ENCODE peak calls at places on chromosome 7, in five cellular contexts. P is T47D; N is uterus; X is GM13976; D is activated CD4-positive, alpha-beta T cell treated with anti-CD3 and anti-CD28 coated beads for 48 hours. S is an unnamed sample.

GRCh38 chr7:40810274-40810673 is 675.5 kb downstream of the SUGCT start:
- DNase-seq in N (no peak), X (no peak), D (no peak), P (no peak), S (no peak)

GRCh38 chr7:92685146-92686042 is 95.2 kb upstream of the FAM133B start:
- DNase-seq in X (no peak), P (no peak), N (no peak), D (peak), S (no peak)

GRCh38 chr7:38907066-38907465 is 1.9 kb downstream of the VPS41 start:
- DNase-seq in X (no peak), D (no peak), P (no peak), N (no peak), S (no peak)

GRCh38 chr7:36652431-36652830 is 71.9 kb downstream of the AOAH start:
- DNase-seq in N (no peak), P (no peak), X (no peak), D (no peak), S (no peak)

GRCh38 chr7:103751476-103751875 is 238.0 kb downstream of the RELN start:
- DNase-seq in X (no peak), D (no peak), N (no peak), P (no peak), S (peak)

GRCh38 chr7:13091974-13092707 is 404.7 kb downstream of the ARL4A start:
- DNase-seq in X (no peak), D (no peak), P (no peak), N (no peak), S (no peak)

GRCh38 chr7:5629941-5630340 is 151.5 kb downstream of the RNF216 start:
- DNase-seq in D (peak), N (no peak), X (no peak), P (no peak), S (no peak)

GRCh38 chr7:117132385-117133120 is 179.3 kb downstream of the ST7 start:
- DNase-seq in X (no peak), N (no peak), P (no peak), D (no peak), S (no peak)

GRCh38 chr7:2379821-2380450 is 23.5 kb upstream of the CHST12 start:
- DNase-seq in X (no peak), D (no peak), N (no peak), P (no peak), S (no peak)

GRCh38 chr7:91565499-91566331 is 301.5 kb downstream of the FZD1 start:
- DNase-seq in N (peak), P (peak), D (no peak), X (no peak), S (no peak)

GRCh38 chr7:2540133-2540532 is 15.2 kb downstream of the BRAT1 start:
- DNase-seq in X (no peak), P (no peak), D (no peak), N (no peak), S (no peak)

GRCh38 chr7:767941-768729 is 41.1 kb upstream of the PRKAR1B start:
- DNase-seq in N (peak), P (peak), X (no peak), D (peak), S (no peak)